ENCODE peak calls at places on chromosomes 13 and 19, in four cellular contexts. One of them, this sample, is unnamed.

GRCh38 chr13:43132228-43132627 is 108.8 kb downstream of the DNAJC15 start:
- DNase-seq in K562: peak; percentile 4
- DNase-seq in HCT116: peak; percentile 35
- DNase-seq in HepG2: peak; percentile 52
- DNase-seq in this sample: no peak

GRCh38 chr13:37187110-37187509 is 81.6 kb upstream of the CSNK1A1L start:
- DNase-seq in HCT116: no peak
- DNase-seq in HepG2: no peak
- DNase-seq in K562: no peak
- DNase-seq in this sample: no peak

GRCh38 chr13:50867641-50867952 is 24.1 kb upstream of the DLEU7 start:
- DNase-seq in K562: no peak
- DNase-seq in HCT116: no peak
- DNase-seq in HepG2: no peak
- DNase-seq in this sample: no peak

GRCh38 chr19:1102407-1103106 is 1.2 kb upstream of the GPX4 start:
- DNase-seq in HepG2: peak; percentile 91
- DNase-seq in K562: peak; percentile 57
- DNase-seq in HCT116: peak; percentile 95
- DNase-seq in this sample: no peak

GRCh38 chr13:45861352-45861751 is 9.8 kb upstream of the SIAH3 start:
- DNase-seq in K562: no peak
- DNase-seq in HepG2: no peak
- DNase-seq in HCT116: no peak
- DNase-seq in this sample: no peak

GRCh38 chr19:47094557-47095517 is 18.7 kb downstream of the ZC3H4 start:
- DNase-seq in HepG2: peak; percentile 85
- DNase-seq in HCT116: no peak
- DNase-seq in K562: no peak
- DNase-seq in this sample: no peak

GRCh38 chr13:47788844-47789243 is 212.2 kb downstream of the SUCLA2 start:
- DNase-seq in HepG2: no peak
- DNase-seq in HCT116: no peak
- DNase-seq in K562: no peak
- DNase-seq in this sample: no peak

GRCh38 chr13:101382701-101383100 is 33.6 kb downstream of the NALCN start:
- DNase-seq in HCT116: no peak
- DNase-seq in HepG2: no peak
- DNase-seq in K562: no peak
- DNase-seq in this sample: no peak

GRCh38 chr13:110520431-110521295 is 40.9 kb downstream of the RAB20 start:
- DNase-seq in HepG2: no peak
- DNase-seq in HCT116: no peak
- DNase-seq in K562: no peak
- DNase-seq in this sample: no peak

GRCh38 chr19:45505151-45505995 is 1.9 kb upstream of the VASP start:
- DNase-seq in HepG2: no peak
- DNase-seq in K562: peak; percentile 36
- DNase-seq in HCT116: no peak
- DNase-seq in this sample: no peak
- TF ChIP-seq MAX in HepG2: no peak
- TF ChIP-seq MAX in K562: no peak
- TF ChIP-seq MAX in HCT116: no peak
- TF ChIP-seq MAX in this sample: no peak

GRCh38 chr13:71240906-71241305 is 626.1 kb downstream of the DACH1 start:
- DNase-seq in HCT116: no peak
- DNase-seq in K562: no peak
- DNase-seq in HepG2: no peak
- DNase-seq in this sample: peak; percentile 35
- TF ChIP-seq ELF1 in HCT116: no peak
- TF ChIP-seq ELF1 in K562: no peak
- TF ChIP-seq ELF1 in HepG2: no peak
- TF ChIP-seq ELF1 in this sample: no peak

DNA sequence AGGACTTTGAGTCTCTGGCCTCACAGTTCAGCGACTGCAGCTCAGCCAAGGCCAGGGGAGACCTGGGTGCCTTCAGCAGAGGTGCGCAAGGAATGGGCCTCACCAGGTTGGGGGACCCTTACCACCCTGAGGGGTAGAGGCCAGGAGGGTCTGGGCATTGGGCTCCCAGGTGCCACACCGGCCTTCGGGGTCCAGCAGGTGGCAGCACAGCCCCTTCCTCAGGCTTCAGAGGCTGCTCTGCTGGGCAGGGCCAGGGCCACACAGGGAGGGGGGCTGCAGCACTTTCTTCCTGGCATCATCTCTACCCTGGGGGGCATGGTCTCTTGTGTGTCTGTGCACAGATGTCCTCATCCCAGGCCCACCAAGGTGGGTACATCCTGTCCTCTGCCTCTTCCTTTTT is 12.9 kb downstream of the PIN1 start:
- DNase-seq in K562: peak; percentile 30
- DNase-seq in HepG2: no peak
- DNase-seq in HCT116: no peak
- DNase-seq in this sample: peak; percentile 81
- TF ChIP-seq MAX in K562: no peak
- TF ChIP-seq MAX in HepG2: no peak
- TF ChIP-seq MAX in HCT116: no peak
- TF ChIP-seq MAX in this sample: no peak

DNA sequence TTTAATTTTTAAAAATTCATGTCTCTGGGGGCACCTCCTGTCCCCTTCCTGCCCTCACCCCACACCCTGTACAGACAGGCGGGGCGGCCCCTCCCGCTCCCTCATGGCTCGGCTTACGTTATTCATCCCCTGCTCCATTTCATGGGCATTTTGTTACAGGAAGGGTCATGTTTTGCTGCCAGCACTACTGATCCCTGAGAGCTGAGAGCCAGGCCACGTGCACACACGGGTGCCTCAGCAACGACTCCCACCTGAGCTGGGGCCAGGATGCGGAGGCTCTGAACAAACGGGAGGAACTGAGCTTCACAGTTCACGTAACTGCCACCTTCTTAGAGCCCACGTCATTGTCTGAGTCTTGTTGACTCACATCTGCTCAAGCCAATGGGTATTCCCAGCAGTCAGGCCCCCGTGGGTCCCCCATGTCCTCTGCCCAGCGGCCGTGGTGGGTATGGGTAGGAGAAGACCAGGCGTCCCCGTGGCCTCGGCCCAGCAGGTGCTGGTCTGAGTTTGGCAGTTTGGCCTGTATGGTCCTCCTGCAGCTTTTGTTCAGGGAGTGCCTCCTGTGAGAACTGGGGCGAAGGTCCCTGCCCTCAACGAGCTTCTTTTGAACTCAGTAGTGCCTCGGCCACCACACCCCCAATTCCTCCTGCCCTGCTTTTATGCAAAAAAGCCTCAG is 16.4 kb upstream of the TMEM255B start:
- DNase-seq in HepG2: no peak
- DNase-seq in K562: no peak
- DNase-seq in HCT116: no peak
- DNase-seq in this sample: no peak
- TF ChIP-seq ELF1 in HepG2: no peak
- TF ChIP-seq ELF1 in K562: no peak
- TF ChIP-seq ELF1 in HCT116: no peak
- TF ChIP-seq ELF1 in this sample: no peak

DNA sequence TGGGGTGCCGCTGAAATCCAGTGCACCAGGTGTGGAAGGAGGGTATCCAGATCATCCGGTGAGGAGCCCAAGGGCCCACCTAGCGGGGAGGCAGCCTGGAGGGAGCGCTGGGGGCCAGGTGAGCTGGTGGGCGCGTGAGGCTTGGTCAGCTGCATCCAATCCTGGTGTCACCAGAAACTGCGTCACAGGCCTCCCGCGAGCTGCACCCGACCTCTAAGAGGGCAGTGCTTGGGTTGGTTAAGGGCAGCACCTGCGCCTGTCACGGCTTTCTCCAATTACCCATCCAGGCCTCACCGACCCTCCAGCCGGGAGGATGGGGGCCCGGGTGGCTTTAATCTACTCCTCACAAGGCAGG is 284 bp downstream of the RNF17 start:
- DNase-seq in HepG2: no peak
- DNase-seq in HCT116: no peak
- DNase-seq in K562: no peak
- DNase-seq in this sample: no peak
- TF ChIP-seq MAX in HepG2: no peak
- TF ChIP-seq MAX in HCT116: no peak
- TF ChIP-seq MAX in K562: no peak
- TF ChIP-seq MAX in this sample: no peak

GRCh38 chr13:77356155-77356554 is 29.3 kb upstream of the MYCBP2 start:
- DNase-seq in HepG2: no peak
- DNase-seq in HCT116: no peak
- DNase-seq in K562: no peak
- DNase-seq in this sample: no peak

GRCh38 chr13:77358001-77358400 is 31.1 kb upstream of the MYCBP2 start:
- DNase-seq in HepG2: no peak
- DNase-seq in K562: no peak
- DNase-seq in HCT116: no peak
- DNase-seq in this sample: no peak

GRCh38 chr13:77359171-77359570 is 32.3 kb upstream of the MYCBP2 start:
- DNase-seq in HCT116: no peak
- DNase-seq in HepG2: no peak
- DNase-seq in K562: no peak
- DNase-seq in this sample: no peak

GRCh38 chr13:77362166-77362565 is 35.3 kb upstream of the MYCBP2 start:
- DNase-seq in HepG2: no peak
- DNase-seq in K562: no peak
- DNase-seq in HCT116: no peak
- DNase-seq in this sample: no peak

DNA sequence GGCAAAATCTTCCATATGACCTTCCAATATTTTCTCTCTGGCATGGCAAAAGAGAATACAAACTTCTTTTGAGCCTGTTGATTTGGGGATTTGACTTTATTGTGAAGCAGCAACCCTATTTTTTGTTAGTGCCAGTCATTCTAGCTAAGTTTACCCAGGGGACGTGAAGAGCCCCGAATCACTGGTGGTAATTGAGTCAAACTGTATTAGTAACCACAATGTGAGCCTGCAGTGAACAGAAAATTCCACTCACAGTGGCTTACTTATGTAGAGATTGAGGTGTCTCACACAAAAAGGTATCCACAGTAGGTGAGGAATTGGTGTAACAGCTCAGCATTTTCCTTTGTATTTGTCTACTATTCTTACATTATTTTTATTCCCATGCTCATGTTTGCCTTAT is 33.1 kb upstream of the MYCBP2 start:
- DNase-seq in HCT116: no peak
- DNase-seq in HepG2: no peak
- DNase-seq in K562: no peak
- DNase-seq in this sample: no peak
- TF ChIP-seq ELF1 in HCT116: no peak
- TF ChIP-seq ELF1 in HepG2: no peak
- TF ChIP-seq ELF1 in K562: no peak
- TF ChIP-seq ELF1 in this sample: no peak

GRCh38 chr19:58560007-58560887 is 1.8 kb upstream of the UBE2M start:
- DNase-seq in HCT116: no peak
- DNase-seq in HepG2: no peak
- DNase-seq in K562: no peak
- DNase-seq in this sample: no peak

GRCh38 chr19:58558066-58558622 is at the start of gene UBE2M:
- DNase-seq in HepG2: no peak
- DNase-seq in K562: peak; percentile 83
- DNase-seq in HCT116: no peak
- DNase-seq in this sample: no peak

GRCh38 chr19:58559275-58560006 is 1.0 kb upstream of the UBE2M start:
- DNase-seq in HepG2: peak; percentile 92
- DNase-seq in HCT116: peak; percentile 90
- DNase-seq in K562: peak; percentile 97
- DNase-seq in this sample: peak; percentile 93

GRCh38 chr19:58557253-58558065 is 952 bp downstream of the UBE2M start:
- DNase-seq in HCT116: no peak
- DNase-seq in K562: no peak
- DNase-seq in HepG2: no peak
- DNase-seq in this sample: no peak

DNA sequence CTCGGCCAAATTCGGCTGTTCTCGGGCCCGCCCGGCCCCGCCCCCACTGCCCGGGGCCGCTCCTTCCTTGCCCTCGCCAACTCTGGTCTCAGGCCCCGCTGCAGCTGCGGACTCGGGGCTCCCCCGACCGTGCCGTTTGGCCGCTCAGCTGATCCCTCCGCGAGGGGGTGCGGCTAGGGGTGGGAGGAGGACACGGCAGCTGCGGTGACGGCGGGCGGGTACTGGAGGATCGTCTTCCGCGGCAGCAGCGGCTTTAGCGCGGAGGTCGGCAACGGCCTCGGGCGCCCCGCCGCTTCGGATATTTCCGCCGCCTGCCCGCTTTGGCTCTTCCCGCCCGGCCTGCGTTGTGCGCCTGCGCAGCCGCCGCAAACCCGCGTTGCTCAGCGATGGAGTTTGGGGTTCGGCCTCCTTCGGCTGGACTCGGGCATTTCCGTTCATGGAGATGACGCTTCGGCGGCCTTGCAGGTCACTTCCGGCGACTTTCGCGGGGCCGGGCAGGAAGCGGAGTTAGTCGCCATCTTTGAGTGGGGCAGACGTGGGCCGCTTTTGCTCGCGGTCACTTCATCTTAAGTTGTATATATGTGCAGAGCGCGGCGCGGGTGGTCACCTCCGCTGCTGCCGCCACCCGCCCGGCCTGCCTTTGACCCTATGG is 338 bp upstream of the UBE2M start:
- DNase-seq in HCT116: peak; percentile 98
- DNase-seq in K562: peak; percentile 99
- DNase-seq in HepG2: peak; percentile 95
- DNase-seq in this sample: peak; percentile 91
- TF ChIP-seq MAX in HCT116: peak; percentile 74
- TF ChIP-seq MAX in K562: no peak
- TF ChIP-seq MAX in HepG2: peak; percentile 76
- TF ChIP-seq MAX in this sample: peak; percentile 40

GRCh38 chr13:112725346-112726017 is 35.6 kb downstream of the ATP11A start:
- DNase-seq in K562: no peak
- DNase-seq in HepG2: no peak
- DNase-seq in HCT116: peak; percentile 48
- DNase-seq in this sample: no peak
- TF ChIP-seq ELF1 in K562: no peak
- TF ChIP-seq ELF1 in HepG2: no peak
- TF ChIP-seq ELF1 in HCT116: no peak
- TF ChIP-seq ELF1 in this sample: no peak

This sample was measured in SK-N-SH.